ENCODE peak calls at places on chromosomes 6 and 20, in four cellular contexts. C, M, R and P are unnamed samples.

GRCh38 chr6:15308445-15309213 is 62.8 kb downstream of the JARID2 start:
- DNase-seq in C (peak), R (no peak), M (no peak), P (no peak)

GRCh38 chr6:157977176-157977804 is 4.4 kb upstream of the SYNJ2 start:
- DNase-seq in M (no peak), C (no peak), R (no peak), P (no peak)

GRCh38 chr20:62010551-62011402 is 54.9 kb downstream of the TAF4 start:
- DNase-seq in M (no peak), C (peak), R (peak), P (peak)

GRCh38 chr6:168628732-168629245 is 187.8 kb downstream of the SMOC2 start:
- DNase-seq in R (no peak), C (no peak), M (no peak), P (no peak)

GRCh38 chr6:116016846-116017545 is 43.7 kb downstream of the FRK start:
- DNase-seq in M (no peak), C (no peak), R (no peak), P (no peak)

GRCh38 chr6:134539865-134540323 is 222.0 kb upstream of the SGK1 start:
- DNase-seq in M (no peak), C (no peak), R (no peak), P (peak)

GRCh38 chr6:165664553-165665383 is 1.7 kb upstream of the PDE10A start:
- DNase-seq in R (no peak), M (no peak), C (peak), P (no peak)

GRCh38 chr6:40708049-40708448 is 120.9 kb upstream of the LRFN2 start:
- DNase-seq in M (no peak), R (no peak), C (no peak), P (no peak)

GRCh38 chr6:106253194-106253593 is 72.4 kb downstream of the ATG5 start:
- DNase-seq in C (peak), R (no peak), M (no peak), P (peak)

GRCh38 chr6:34246563-34247391 is 2.0 kb downstream of the SMIM29 start:
- DNase-seq in M (no peak), R (peak), C (peak), P (no peak)

GRCh38 chr6:124119591-124119990 is 315.9 kb downstream of the NKAIN2 start:
- DNase-seq in M (no peak), C (no peak), R (no peak), P (no peak)

GRCh38 chr6:127201321-127201720 is 65.3 kb upstream of the RNF146 start:
- DNase-seq in C (peak), R (no peak), M (no peak), P (no peak)

GRCh38 chr20:20407891-20408805 is 40.2 kb downstream of the INSM1 start:
- DNase-seq in R (no peak), C (peak), M (no peak), P (no peak)

GRCh38 chr6:30130887-30131862 is 4.8 kb upstream of the TRIM40 start:
- DNase-seq in M (peak), C (peak), R (peak), P (peak)

GRCh38 chr20:38052870-38053269 is 19.3 kb downstream of the RPRD1B start:
- DNase-seq in C (no peak), R (no peak), M (no peak), P (no peak)

GRCh38 chr6:160030103-160030502 is 61.2 kb downstream of the IGF2R start:
- DNase-seq in M (peak), R (no peak), C (peak), P (peak)

GRCh38 chr6:31521835-31522234 is 6.9 kb upstream of the MCCD1 start:
- DNase-seq in R (no peak), C (no peak), M (no peak), P (no peak)

GRCh38 chr6:37137201-37137880 is 32.6 kb upstream of the PIM1 start:
- DNase-seq in C (peak), M (no peak), R (peak), P (peak)